ENCODE peak calls at places on chromosomes 11 and 22, in eight cellular contexts. E is K562, P is A549, M is GM12878, V is endothelial cell of umbilical vein, H is HepG2, I is HCT116, A is H1. L is an unnamed sample.

GRCh38 chr11:69562816-69563215 is 78.1 kb upstream of the CCND1 start:
- DNase-seq in E (no peak), P (no peak), M (no peak), V (no peak), H (no peak), I (no peak), A (no peak), L (no peak)

GRCh38 chr11:4626207-4627105 is 10.8 kb upstream of the OR51D1 start:
- DNase-seq in E (peak; percentile 89), P (peak; percentile 78), M (no peak), V (peak; percentile 37), H (peak; percentile 45), I (peak; percentile 75), A (no peak), L (peak; percentile 79)

GRCh38 chr22:26884921-26885320 is 227.5 kb downstream of the MIAT start:
- DNase-seq in E (no peak), P (no peak), M (no peak), V (no peak), H (no peak), I (no peak), A (no peak), L (no peak)

GRCh38 chr22:17087176-17088131 is 2.7 kb downstream of the IL17RA start:
- DNase-seq in E (peak; percentile 27), P (no peak), M (peak; percentile 55), V (no peak), H (no peak), I (no peak), A (no peak), L (peak; percentile 88)

GRCh38 chr11:66070604-66071325 is 693 bp downstream of the PACS1 start:
- DNase-seq in E (peak; percentile 52), P (no peak), M (no peak), V (peak; percentile 52), H (no peak), I (no peak), A (no peak), L (peak; percentile 25)

GRCh38 chr11:61021661-61022212 is 50.3 kb downstream of the CD6 start:
- DNase-seq in E (no peak), P (no peak), M (no peak), V (no peak), H (no peak), I (no peak), A (peak; percentile 34), L (no peak)

GRCh38 chr11:95891423-95892177 is 32.3 kb downstream of the MTMR2 start:
- DNase-seq in E (no peak), P (no peak), M (no peak), V (no peak), H (no peak), I (no peak), A (no peak), L (no peak)

GRCh38 chr11:11189501-11189900 is 163.5 kb downstream of the CSNK2A3 start:
- DNase-seq in E (no peak), P (no peak), M (no peak), V (no peak), H (no peak), I (no peak), A (no peak), L (no peak)

GRCh38 chr11:108558222-108558621 is 35.3 kb downstream of the EXPH5 start:
- DNase-seq in E (no peak), P (no peak), M (peak; percentile 56), V (no peak), H (no peak), I (no peak), A (no peak), L (no peak)

GRCh38 chr22:47166446-47167016 is 404.1 kb downstream of the TBC1D22A start:
- DNase-seq in E (no peak), P (no peak), M (no peak), V (no peak), H (no peak), I (no peak), A (no peak), L (no peak)

GRCh38 chr22:17970205-17970708 is 54.1 kb downstream of the MICAL3 start:
- DNase-seq in E (peak; percentile 78), P (no peak), M (no peak), V (no peak), H (no peak), I (no peak), A (no peak), L (no peak)

GRCh38 chr11:16605440-16605970 is 132.9 kb upstream of the C11orf58 start:
- DNase-seq in E (peak; percentile 63), P (no peak), M (no peak), V (peak; percentile 5), H (no peak), I (no peak), A (no peak), L (no peak)

GRCh38 chr11:128772814-128773213 is 78.9 kb downstream of the FLI1 start:
- DNase-seq in E (no peak), P (no peak), M (no peak), V (peak; percentile 29), H (no peak), I (no peak), A (no peak), L (no peak)

GRCh38 chr11:128774593-128774992 is 80.7 kb downstream of the FLI1 start:
- DNase-seq in E (no peak), P (no peak), M (no peak), V (peak; percentile 50), H (no peak), I (no peak), A (no peak), L (no peak)

GRCh38 chr11:128768876-128769275 is 75.0 kb downstream of the FLI1 start:
- DNase-seq in E (no peak), P (no peak), M (no peak), V (no peak), H (no peak), I (no peak), A (no peak), L (no peak)

GRCh38 chr11:128767518-128767917 is 73.6 kb downstream of the FLI1 start:
- DNase-seq in E (no peak), P (no peak), M (no peak), V (no peak), H (no peak), I (no peak), A (no peak), L (no peak)

GRCh38 chr11:128771102-128771501 is 77.2 kb downstream of the FLI1 start:
- DNase-seq in E (no peak), P (no peak), M (no peak), V (no peak), H (no peak), I (no peak), A (no peak), L (no peak)
- TF ChIP-seq MAX in E (no peak), P (no peak), M (no peak), V (no peak), H (no peak), I (no peak), A (no peak), L (no peak)

GRCh38 chr11:93712678-93713077 is 28.6 kb downstream of the TAF1D start:
- DNase-seq in E (no peak), P (no peak), M (no peak), V (no peak), H (no peak), I (no peak), A (no peak), L (no peak)
- TF ChIP-seq POLR2A in E (no peak), P (no peak), M (no peak), V (no peak), H (no peak), I (no peak), A (no peak), L (no peak)

DNA sequence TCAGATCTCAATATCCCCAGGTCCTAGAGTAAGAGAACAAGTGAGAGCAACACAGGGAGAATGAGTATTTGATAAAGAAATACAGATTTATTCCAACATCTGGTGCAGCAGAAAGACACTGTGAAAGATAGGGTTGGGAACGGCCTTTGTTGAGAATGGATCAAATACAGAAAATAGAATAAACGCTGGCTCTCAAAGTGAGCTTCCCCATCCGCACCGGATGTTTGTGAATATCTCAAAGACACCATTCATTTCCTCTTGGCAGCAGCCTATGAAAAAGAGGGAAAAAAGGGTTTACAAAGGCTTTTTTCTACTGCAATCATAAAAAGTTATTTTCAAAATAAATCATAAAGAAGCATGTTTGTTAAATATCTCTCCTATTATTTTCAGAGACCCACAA is 279.3 kb downstream of the CASP12 start:
- DNase-seq in E (no peak), P (no peak), M (no peak), V (no peak), H (no peak), I (no peak), A (no peak), L (no peak)
- TF ChIP-seq MAX in E (no peak), P (no peak), M (no peak), V (no peak), H (no peak), I (no peak), A (no peak), L (no peak)

GRCh38 chr22:38927033-38927789 is 30.2 kb upstream of the APOBEC3A start:
- DNase-seq in E (no peak), P (peak; percentile 84), M (peak; percentile 7), V (peak; percentile 63), H (no peak), I (peak; percentile 74), A (peak; percentile 57), L (peak; percentile 62)
- TF ChIP-seq POLR2A in E (no peak), P (no peak), M (no peak), V (no peak), H (no peak), I (no peak), A (no peak), L (no peak)

GRCh38 chr22:36252754-36253522 is at the start of gene APOL1:
- DNase-seq in E (peak; percentile 75), P (peak; percentile 19), M (peak; percentile 62), V (peak; percentile 69), H (peak; percentile 63), I (no peak), A (no peak), L (peak; percentile 18)

GRCh38 chr22:36256474-36256873 is 3.5 kb downstream of the APOL1 start:
- DNase-seq in E (no peak), P (no peak), M (no peak), V (no peak), H (no peak), I (no peak), A (no peak), L (no peak)

GRCh38 chr22:36257948-36258674 is 5.2 kb downstream of the APOL1 start:
- DNase-seq in E (no peak), P (no peak), M (no peak), V (no peak), H (no peak), I (no peak), A (no peak), L (no peak)

GRCh38 chr22:36257308-36257707 is 4.4 kb downstream of the APOL1 start:
- DNase-seq in E (no peak), P (no peak), M (no peak), V (no peak), H (no peak), I (no peak), A (no peak), L (no peak)

GRCh38 chr22:36253523-36254490 is 874 bp downstream of the APOL1 start:
- DNase-seq in E (peak; percentile 57), P (no peak), M (no peak), V (no peak), H (no peak), I (no peak), A (no peak), L (no peak)
- TF ChIP-seq MAX in E (no peak), P (no peak), M (no peak), V (no peak), H (no peak), I (no peak), A (no peak), L (no peak)

GRCh38 chr22:50260801-50261614 is 475 bp downstream of the MAPK12 start:
- DNase-seq in E (peak; percentile 69), P (peak; percentile 72), M (no peak), V (peak; percentile 54), H (no peak), I (no peak), A (no peak), L (peak; percentile 76)
- TF ChIP-seq POLR2A in E (peak; percentile 28), P (peak; percentile 45), M (peak; percentile 74), V (no peak), H (no peak), I (no peak), A (no peak), L (no peak)